ENCODE peak calls at places on chromosome 14, in four cellular contexts. One of them, this sample, is unnamed. For H3K36me3 and H3K4me1, the result is how much of the 10 kb centered on the place peaks cover.

GRCh38 chr14:99779751-99780150 is 13.5 kb upstream of the EML1 start:
- DNase-seq in ascending aorta: no peak
- DNase-seq in SK-N-SH: no peak
- DNase-seq in heart left ventricle: no peak
- DNase-seq in this sample: no peak

GRCh38 chr14:32313977-32314376 is 15.1 kb upstream of the AKAP6 start:
- DNase-seq in SK-N-SH: no peak
- DNase-seq in heart left ventricle: no peak
- DNase-seq in ascending aorta: no peak
- DNase-seq in this sample: no peak

GRCh38 chr14:77123381-77124344 is 17.9 kb downstream of the ZDHHC22 start:
- DNase-seq in ascending aorta: no peak
- DNase-seq in SK-N-SH: no peak
- DNase-seq in heart left ventricle: peak
- DNase-seq in this sample: peak

GRCh38 chr14:88729159-88729558 is 63.6 kb downstream of the EML5 start:
- DNase-seq in ascending aorta: no peak
- DNase-seq in SK-N-SH: peak
- DNase-seq in heart left ventricle: no peak
- DNase-seq in this sample: no peak

GRCh38 chr14:19878029-19878642 is 3.2 kb downstream of the OR4K2 start:
- DNase-seq in heart left ventricle: no peak
- DNase-seq in SK-N-SH: peak
- DNase-seq in ascending aorta: no peak
- DNase-seq in this sample: no peak

GRCh38 chr14:71658261-71658860 is 273.9 kb upstream of the RGS6 start:
- DNase-seq in ascending aorta: no peak
- DNase-seq in SK-N-SH: no peak
- DNase-seq in heart left ventricle: no peak
- DNase-seq in this sample: no peak

GRCh38 chr14:100105357-100106169 is 40.3 kb downstream of the EVL start:
- DNase-seq in heart left ventricle: no peak
- DNase-seq in SK-N-SH: no peak
- DNase-seq in ascending aorta: no peak
- DNase-seq in this sample: no peak

GRCh38 chr14:72613196-72613974 is 280.5 kb downstream of the DPF3 start:
- DNase-seq in heart left ventricle: peak
- DNase-seq in SK-N-SH: peak
- DNase-seq in ascending aorta: peak
- DNase-seq in this sample: peak

GRCh38 chr14:85991156-85991555 is 461.2 kb downstream of the FLRT2 start:
- DNase-seq in SK-N-SH: no peak
- DNase-seq in heart left ventricle: no peak
- DNase-seq in ascending aorta: no peak
- DNase-seq in this sample: no peak

GRCh38 chr14:88013750-88014349 is 8.9 kb downstream of the GPR65 start:
- DNase-seq in heart left ventricle: peak
- DNase-seq in ascending aorta: peak
- DNase-seq in SK-N-SH: peak
- DNase-seq in this sample: peak

GRCh38 chr14:46322076-46322475 is 329.5 kb downstream of the RPL10L start:
- DNase-seq in ascending aorta: no peak
- DNase-seq in SK-N-SH: no peak
- DNase-seq in heart left ventricle: no peak
- DNase-seq in this sample: no peak

GRCh38 chr14:104688755-104689619 is at the start of gene INF2:
- DNase-seq in SK-N-SH: peak
- DNase-seq in heart left ventricle: peak
- DNase-seq in ascending aorta: no peak
- DNase-seq in this sample: peak

GRCh38 chr14:69657961-69658360 is 46.6 kb downstream of the SUSD6 start:
- DNase-seq in SK-N-SH: no peak
- DNase-seq in ascending aorta: no peak
- DNase-seq in heart left ventricle: peak
- DNase-seq in this sample: no peak

GRCh38 chr14:72457641-72458040 is 436.3 kb downstream of the DPF3 start:
- DNase-seq in ascending aorta: no peak
- DNase-seq in SK-N-SH: no peak
- DNase-seq in heart left ventricle: no peak
- DNase-seq in this sample: no peak

GRCh38 chr14:77730976-77731497 is 23.1 kb downstream of the SLIRP start:
- DNase-seq in SK-N-SH: no peak
- DNase-seq in heart left ventricle: no peak
- DNase-seq in ascending aorta: no peak
- DNase-seq in this sample: no peak

GRCh38 chr14:44316647-44317432 is 190.2 kb downstream of the FSCB start:
- DNase-seq in heart left ventricle: no peak
- DNase-seq in SK-N-SH: no peak
- DNase-seq in ascending aorta: no peak
- DNase-seq in this sample: peak

GRCh38 chr14:72560856-72561493 is 332.9 kb downstream of the DPF3 start:
- DNase-seq in SK-N-SH: peak
- DNase-seq in heart left ventricle: no peak
- DNase-seq in ascending aorta: no peak
- DNase-seq in this sample: no peak

GRCh38 chr14:88323086-88323519 is at the start of gene KCNK10:
- DNase-seq in heart left ventricle: no peak
- DNase-seq in SK-N-SH: no peak
- DNase-seq in ascending aorta: no peak
- DNase-seq in this sample: no peak

GRCh38 chr14:106235356-106236159 is 709.2 kb downstream of the TMEM121 start:
- DNase-seq in ascending aorta: no peak
- DNase-seq in SK-N-SH: no peak
- DNase-seq in heart left ventricle: no peak
- DNase-seq in this sample: no peak

GRCh38 chr14:100548939-100549338 is 38.3 kb downstream of the BEGAIN start:
- DNase-seq in SK-N-SH: no peak
- DNase-seq in heart left ventricle: no peak
- DNase-seq in ascending aorta: no peak
- DNase-seq in this sample: no peak

GRCh38 chr14:58668848-58669480 is 31.2 kb downstream of the DACT1 start:
- DNase-seq in heart left ventricle: peak
- DNase-seq in SK-N-SH: no peak
- DNase-seq in ascending aorta: no peak
- DNase-seq in this sample: no peak

GRCh38 chr14:33551963-33552362 is 398.9 kb downstream of the EGLN3 start:
- DNase-seq in heart left ventricle: no peak
- DNase-seq in SK-N-SH: no peak
- DNase-seq in ascending aorta: no peak
- DNase-seq in this sample: no peak

GRCh38 chr14:24784981-24785380 is 151.0 kb upstream of the GZMB start:
- DNase-seq in heart left ventricle: no peak
- DNase-seq in ascending aorta: no peak
- DNase-seq in SK-N-SH: no peak
- DNase-seq in this sample: no peak

GRCh38 chr14:59595071-59595470 is 18.5 kb upstream of the CCDC175 start:
- DNase-seq in SK-N-SH: no peak
- DNase-seq in ascending aorta: no peak
- DNase-seq in heart left ventricle: no peak
- DNase-seq in this sample: no peak

GRCh38 chr14:94385553-94386057 is 2.8 kb downstream of the SERPINA1 start:
- DNase-seq in ascending aorta: peak
- DNase-seq in heart left ventricle: no peak
- DNase-seq in SK-N-SH: no peak
- DNase-seq in this sample: no peak

GRCh38 chr14:67998804-67999203 is 179.2 kb downstream of the RAD51B start:
- DNase-seq in heart left ventricle: no peak
- DNase-seq in SK-N-SH: no peak
- DNase-seq in ascending aorta: no peak
- DNase-seq in this sample: no peak
- TF ChIP-seq CTCF in heart left ventricle: no peak
- TF ChIP-seq CTCF in SK-N-SH: no peak
- TF ChIP-seq CTCF in ascending aorta: no peak
- TF ChIP-seq CTCF in this sample: no peak

DNA sequence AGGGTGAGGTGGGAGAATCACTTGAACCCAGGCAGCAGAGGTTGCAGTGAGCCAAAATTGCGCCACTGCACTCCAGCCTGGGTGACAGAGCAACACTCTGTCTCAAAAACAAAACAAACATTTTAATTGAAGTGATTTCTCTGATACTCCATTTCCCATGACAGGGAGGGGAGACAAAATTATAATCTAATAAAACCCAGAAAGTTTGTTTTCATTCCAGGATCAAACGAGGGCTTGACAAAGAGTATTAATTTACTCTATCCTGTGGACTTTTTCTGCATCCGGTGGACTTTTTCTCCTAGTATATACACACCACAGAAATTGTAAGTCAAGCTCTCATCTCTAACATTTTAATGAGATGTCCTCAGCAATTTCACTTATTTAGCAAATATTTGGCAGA is 14.5 kb upstream of the AP4S1 start:
- DNase-seq in ascending aorta: no peak
- DNase-seq in SK-N-SH: no peak
- DNase-seq in heart left ventricle: no peak
- DNase-seq in this sample: no peak
- H3K36me3 ChIP-seq in ascending aorta: under half
- H3K36me3 ChIP-seq in SK-N-SH: under half
- H3K36me3 ChIP-seq in heart left ventricle: under half
- H3K36me3 ChIP-seq in this sample: under half

DNA sequence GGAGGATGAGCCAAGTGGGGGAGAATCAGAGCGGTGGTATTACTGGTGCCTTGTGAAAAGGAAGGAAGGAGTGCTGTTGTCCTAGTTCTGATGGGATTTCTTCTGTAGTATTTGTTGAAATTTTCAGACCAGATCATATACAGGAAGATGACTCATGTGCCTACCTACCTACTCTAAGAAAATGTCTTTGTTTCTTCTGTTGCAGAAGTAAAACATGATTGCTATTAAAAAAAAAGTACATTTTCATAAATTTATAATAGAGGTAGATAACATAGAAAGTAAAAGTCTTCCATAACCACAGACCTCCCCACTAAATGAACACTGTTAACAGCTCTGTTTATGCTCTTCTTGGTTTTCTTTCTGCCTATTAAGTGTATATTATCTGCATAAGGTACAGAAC is 26.9 kb downstream of the SAMD4A start:
- DNase-seq in heart left ventricle: no peak
- DNase-seq in ascending aorta: no peak
- DNase-seq in SK-N-SH: no peak
- DNase-seq in this sample: no peak
- H3K4me1 ChIP-seq in heart left ventricle: half or more
- H3K4me1 ChIP-seq in ascending aorta: under half
- H3K4me1 ChIP-seq in SK-N-SH: under half
- H3K4me1 ChIP-seq in this sample: under half

GRCh38 chr14:51653096-51653814 is 1.5 kb downstream of the FRMD6 start:
- DNase-seq in SK-N-SH: no peak
- DNase-seq in heart left ventricle: no peak
- DNase-seq in ascending aorta: no peak
- DNase-seq in this sample: no peak
- TF ChIP-seq CTCF in SK-N-SH: peak
- TF ChIP-seq CTCF in heart left ventricle: no peak
- TF ChIP-seq CTCF in ascending aorta: peak
- TF ChIP-seq CTCF in this sample: peak

GRCh38 chr14:75428230-75429104 is 645 bp downstream of the JDP2 start:
- DNase-seq in SK-N-SH: peak
- DNase-seq in heart left ventricle: peak
- DNase-seq in ascending aorta: no peak
- DNase-seq in this sample: peak
- H3K36me3 ChIP-seq in SK-N-SH: under half
- H3K36me3 ChIP-seq in heart left ventricle: under half
- H3K36me3 ChIP-seq in ascending aorta: under half
- H3K36me3 ChIP-seq in this sample: under half

GRCh38 chr14:54920052-54920451 is 17.4 kb upstream of the GCH1 start:
- DNase-seq in heart left ventricle: no peak
- DNase-seq in ascending aorta: no peak
- DNase-seq in SK-N-SH: no peak
- DNase-seq in this sample: no peak
- H3K4me1 ChIP-seq in heart left ventricle: under half
- H3K4me1 ChIP-seq in ascending aorta: under half
- H3K4me1 ChIP-seq in SK-N-SH: under half
- H3K4me1 ChIP-seq in this sample: under half

DNA sequence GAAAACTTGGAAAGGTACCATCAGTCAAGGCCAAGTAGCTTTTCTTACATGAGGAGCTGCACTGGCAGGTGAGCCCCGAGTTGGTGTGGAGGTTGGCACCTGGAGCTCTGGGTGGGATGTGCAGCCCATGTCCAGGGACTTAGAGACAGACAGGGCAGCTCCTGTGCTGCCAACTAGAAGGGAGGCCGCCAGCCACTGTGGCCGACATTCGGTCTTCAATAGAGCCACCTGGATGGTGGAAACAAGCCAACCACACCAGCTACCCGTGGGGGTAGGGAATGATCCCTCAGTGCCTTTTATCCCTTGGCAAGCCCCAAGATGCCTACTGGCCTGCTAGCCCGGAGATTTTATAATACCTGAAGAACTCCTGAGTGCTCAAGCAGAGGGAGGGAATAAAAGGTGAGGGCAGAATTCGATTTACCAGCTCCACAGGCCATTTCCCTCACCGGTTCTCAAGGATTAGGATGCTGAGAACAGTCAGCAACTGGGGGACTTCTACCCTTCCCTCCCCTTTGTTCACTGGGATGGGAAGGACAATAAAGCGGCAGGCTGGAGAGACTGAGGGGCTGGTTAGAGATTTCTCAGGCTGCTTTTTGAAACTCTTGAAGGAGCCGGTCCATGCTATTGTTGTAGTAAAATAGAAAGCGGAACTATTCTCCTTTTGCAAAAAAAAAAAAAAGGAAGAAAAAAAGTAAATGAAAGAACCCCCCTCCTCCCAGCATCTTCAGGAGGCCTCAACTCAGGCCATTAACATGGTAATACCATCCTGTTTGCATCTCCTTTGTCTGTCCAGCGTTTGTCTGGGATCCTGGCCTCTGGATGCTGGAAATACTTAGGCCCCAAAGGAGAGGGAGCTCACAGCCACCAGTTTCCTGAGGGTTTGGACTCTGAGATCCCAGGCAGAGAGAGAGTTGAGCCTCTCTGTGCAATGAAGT is 321.6 kb downstream of the ZFP36L1 start:
- DNase-seq in ascending aorta: no peak
- DNase-seq in heart left ventricle: no peak
- DNase-seq in SK-N-SH: no peak
- DNase-seq in this sample: no peak
- TF ChIP-seq CTCF in ascending aorta: no peak
- TF ChIP-seq CTCF in heart left ventricle: no peak
- TF ChIP-seq CTCF in SK-N-SH: no peak
- TF ChIP-seq CTCF in this sample: no peak